ENCODE peak calls at places on chromosome 5, in nine cellular contexts. J, T, D, C, Z, R, A, H and L are unnamed samples.

GRCh38 chr5:68456756-68457217 is 241.2 kb downstream of the PIK3R1 start:
- DNase-seq in J (no peak), T (no peak), D (no peak), C (peak), Z (no peak), R (peak), A (no peak), H (no peak), L (no peak)

GRCh38 chr5:131256507-131256823 is 7.4 kb upstream of the CDC42SE2 start:
- DNase-seq in J (no peak), T (no peak), D (no peak), C (no peak), Z (no peak), R (no peak), A (no peak), H (no peak), L (no peak)

GRCh38 chr5:132668706-132669454 is 4.9 kb upstream of the IL4 start:
- DNase-seq in J (no peak), T (no peak), D (no peak), C (no peak), Z (no peak), R (no peak), A (no peak), H (no peak), L (no peak)

GRCh38 chr5:177468329-177469058 is 4.9 kb downstream of the DBN1 start:
- DNase-seq in J (no peak), T (no peak), D (no peak), C (no peak), Z (no peak), R (peak), A (no peak), H (peak), L (no peak)

GRCh38 chr5:138092301-138092700 is 8.5 kb downstream of the WNT8A start:
- DNase-seq in J (no peak), T (no peak), D (no peak), C (no peak), Z (no peak), R (no peak), A (no peak), H (no peak), L (no peak)

GRCh38 chr5:2011481-2012411 is 129.0 kb upstream of the IRX4 start:
- DNase-seq in J (no peak), T (no peak), D (no peak), C (no peak), Z (no peak), R (no peak), A (no peak), H (peak), L (no peak)

GRCh38 chr5:170863646-170864045 is 1.8 kb downstream of the RANBP17 start:
- DNase-seq in J (no peak), T (no peak), D (no peak), C (no peak), Z (no peak), R (no peak), A (no peak), H (no peak), L (peak)

GRCh38 chr5:27466959-27467358 is 428.6 kb upstream of the CDH9 start:
- DNase-seq in J (no peak), T (no peak), D (no peak), C (no peak), Z (no peak), R (no peak), A (no peak), H (no peak), L (no peak)

GRCh38 chr5:95881833-95882232 is 59.3 kb upstream of the GLRX start:
- DNase-seq in J (no peak), T (no peak), D (no peak), C (no peak), Z (no peak), R (no peak), A (no peak), H (no peak), L (no peak)

GRCh38 chr5:85931220-85931619 is 686.5 kb upstream of the COX7C start:
- DNase-seq in J (no peak), T (no peak), D (no peak), C (no peak), Z (no peak), R (no peak), A (no peak), H (no peak), L (no peak)

GRCh38 chr5:21642321-21642720 is 1210.8 kb downstream of the CDH12 start:
- DNase-seq in J (no peak), T (no peak), D (no peak), C (no peak), Z (no peak), R (no peak), A (no peak), H (no peak), L (no peak)

GRCh38 chr5:21646469-21646868 is 1206.7 kb downstream of the CDH12 start:
- DNase-seq in J (no peak), T (no peak), D (no peak), C (no peak), Z (no peak), R (no peak), A (no peak), H (no peak), L (peak)

GRCh38 chr5:21649969-21650368 is 1203.2 kb downstream of the CDH12 start:
- DNase-seq in J (no peak), T (no peak), D (no peak), C (no peak), Z (no peak), R (peak), A (no peak), H (no peak), L (no peak)

DNA sequence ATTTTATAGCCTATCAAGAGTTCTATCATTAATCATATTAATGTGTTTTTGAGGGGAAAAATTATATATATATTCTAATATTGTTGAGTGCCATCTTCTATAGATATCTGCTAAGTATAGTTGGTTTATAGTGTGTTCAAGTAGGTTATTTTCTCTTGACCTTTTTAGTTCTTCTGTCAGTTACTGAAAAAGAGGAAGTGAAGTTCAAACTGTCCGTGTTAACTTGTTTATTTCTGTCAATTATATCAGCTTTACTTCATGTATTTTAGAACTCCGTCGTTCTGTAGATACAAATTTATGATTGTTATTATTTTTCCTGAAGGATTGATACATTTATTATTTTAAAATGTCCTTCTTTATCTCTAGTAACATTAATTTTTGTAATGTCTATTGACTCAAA is 1209.1 kb downstream of the CDH12 start:
- DNase-seq in J (no peak), T (no peak), D (no peak), C (no peak), Z (no peak), R (no peak), A (no peak), H (no peak), L (no peak)
- H3K27ac ChIP-seq in J (no peak), T (no peak), D (no peak), C (no peak), Z (no peak), R (no peak), A (no peak), H (no peak), L (no peak)

DNA sequence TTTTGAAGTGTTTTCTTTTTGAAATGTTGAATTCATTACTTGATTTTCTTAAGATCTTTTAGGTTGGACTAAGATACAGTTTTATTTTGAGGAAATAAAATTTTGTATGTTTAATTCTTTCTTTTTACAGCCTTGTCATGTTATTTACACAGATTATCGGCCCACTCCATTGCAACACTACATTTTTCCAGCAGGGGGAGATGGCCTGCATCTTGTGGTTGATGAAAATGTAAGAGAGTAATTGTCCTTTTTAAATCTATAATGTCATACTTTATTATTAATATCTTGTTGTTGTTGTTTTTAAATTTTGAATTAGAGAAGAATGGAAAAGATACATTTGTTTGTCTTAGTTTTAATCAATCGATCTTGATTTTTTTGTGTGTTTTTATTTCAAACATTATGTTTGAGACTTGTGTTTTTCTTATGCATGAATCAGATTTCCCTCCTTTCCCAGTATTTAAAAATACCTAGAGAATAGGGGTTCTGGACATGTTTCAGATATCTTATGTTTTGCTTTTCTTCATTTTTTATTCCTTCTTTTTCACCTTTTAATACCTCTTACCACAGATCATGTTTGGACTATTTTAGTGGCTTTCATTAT is 36.7 kb downstream of the MTREX start:
- DNase-seq in J (peak), T (peak), D (peak), C (peak), Z (peak), R (peak), A (peak), H (no peak), L (peak)
- H3K27ac ChIP-seq in J (no peak), T (no peak), D (no peak), C (no peak), Z (no peak), R (no peak), A (peak), H (no peak), L (no peak)

DNA sequence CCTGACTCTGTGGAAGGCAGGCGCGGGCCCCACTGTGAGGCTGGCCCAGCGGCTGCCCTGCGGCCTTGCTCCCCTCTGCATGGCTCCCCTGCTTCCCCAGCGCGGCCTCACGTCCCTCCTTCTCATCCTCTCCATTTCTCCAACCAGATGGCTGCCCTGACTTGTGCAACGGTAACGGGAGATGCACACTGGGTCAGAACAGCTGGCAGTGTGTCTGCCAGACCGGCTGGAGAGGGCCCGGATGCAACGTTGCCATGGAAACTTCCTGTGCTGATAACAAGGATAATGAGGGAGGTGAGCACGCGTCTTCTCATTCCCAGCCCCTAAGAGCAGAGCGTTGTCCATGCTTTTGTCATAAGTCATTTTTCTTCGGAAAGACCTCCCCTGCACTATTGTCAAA is 129.0 kb upstream of the WWC1 start:
- DNase-seq in J (peak), T (peak), D (no peak), C (no peak), Z (no peak), R (no peak), A (no peak), H (no peak), L (peak)
- H3K27ac ChIP-seq in J (no peak), T (no peak), D (no peak), C (no peak), Z (no peak), R (no peak), A (no peak), H (no peak), L (no peak)

GRCh38 chr5:171951218-171951617 is 55.2 kb downstream of the FBXW11 start:
- DNase-seq in J (no peak), T (no peak), D (no peak), C (no peak), Z (no peak), R (no peak), A (no peak), H (no peak), L (no peak)
- H3K27ac ChIP-seq in J (no peak), T (no peak), D (no peak), C (no peak), Z (no peak), R (no peak), A (no peak), H (no peak), L (no peak)

GRCh38 chr5:5335708-5336211 is 86.7 kb upstream of the ICE1 start:
- DNase-seq in J (no peak), T (peak), D (no peak), C (no peak), Z (no peak), R (peak), A (no peak), H (no peak), L (no peak)
- H3K27ac ChIP-seq in J (no peak), T (no peak), D (no peak), C (no peak), Z (no peak), R (peak), A (no peak), H (no peak), L (no peak)

GRCh38 chr5:160419458-160420330 is 813 bp upstream of the SLU7 start:
- DNase-seq in J (no peak), T (no peak), D (no peak), C (no peak), Z (no peak), R (no peak), A (no peak), H (no peak), L (no peak)

GRCh38 chr5:160423025-160423554 is 1.4 kb downstream of the PTTG1 start:
- DNase-seq in J (no peak), T (no peak), D (no peak), C (peak), Z (no peak), R (no peak), A (no peak), H (no peak), L (no peak)

GRCh38 chr5:160418561-160419457 is at the start of gene SLU7:
- DNase-seq in J (peak), T (peak), D (peak), C (peak), Z (peak), R (peak), A (peak), H (peak), L (peak)

GRCh38 chr5:160421625-160422258 is at the start of gene PTTG1:
- DNase-seq in J (peak), T (peak), D (peak), C (peak), Z (peak), R (peak), A (peak), H (peak), L (peak)

GRCh38 chr5:160420331-160420610 is 1.4 kb upstream of the PTTG1 start:
- DNase-seq in J (no peak), T (no peak), D (no peak), C (no peak), Z (no peak), R (no peak), A (no peak), H (no peak), L (no peak)
- H3K27ac ChIP-seq in J (peak), T (no peak), D (no peak), C (no peak), Z (no peak), R (peak), A (peak), H (no peak), L (no peak)

DNA sequence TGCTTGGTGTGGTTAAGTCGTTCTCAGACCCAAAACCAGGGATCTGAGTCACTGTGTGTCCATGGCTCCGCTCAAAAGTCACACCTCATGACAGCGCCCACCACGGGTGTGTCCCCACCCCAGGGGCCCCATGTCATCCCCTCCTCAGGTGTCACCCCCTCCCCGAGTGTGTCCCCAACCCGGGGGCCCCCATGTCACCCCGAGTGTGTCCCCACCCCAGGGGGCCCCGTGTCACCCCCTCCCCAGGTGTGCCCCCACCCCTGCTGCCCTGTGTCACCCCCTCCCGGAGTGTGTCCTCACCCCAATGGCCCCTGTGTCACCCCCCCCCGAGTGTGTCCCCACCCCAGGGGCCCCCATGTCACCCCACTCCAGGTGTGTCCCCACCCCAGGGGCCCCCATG is 5.1 kb downstream of the LRRC14B start:
- DNase-seq in J (no peak), T (no peak), D (no peak), C (no peak), Z (no peak), R (no peak), A (no peak), H (no peak), L (no peak)
- H3K27ac ChIP-seq in J (no peak), T (no peak), D (no peak), C (no peak), Z (no peak), R (no peak), A (no peak), H (no peak), L (no peak)

GRCh38 chr5:149348463-149348862 is 3.2 kb downstream of the GRPEL2 start:
- DNase-seq in J (no peak), T (no peak), D (no peak), C (no peak), Z (no peak), R (no peak), A (no peak), H (no peak), L (no peak)

GRCh38 chr5:149345147-149345891 is at the start of gene GRPEL2:
- DNase-seq in J (peak), T (peak), D (peak), C (peak), Z (peak), R (peak), A (peak), H (peak), L (peak)

GRCh38 chr5:149341846-149342245 is 3.5 kb upstream of the GRPEL2 start:
- DNase-seq in J (no peak), T (no peak), D (no peak), C (no peak), Z (no peak), R (no peak), A (no peak), H (no peak), L (no peak)

GRCh38 chr5:149349382-149349781 is 4.1 kb downstream of the GRPEL2 start:
- DNase-seq in J (no peak), T (no peak), D (no peak), C (no peak), Z (no peak), R (no peak), A (no peak), H (no peak), L (no peak)

DNA sequence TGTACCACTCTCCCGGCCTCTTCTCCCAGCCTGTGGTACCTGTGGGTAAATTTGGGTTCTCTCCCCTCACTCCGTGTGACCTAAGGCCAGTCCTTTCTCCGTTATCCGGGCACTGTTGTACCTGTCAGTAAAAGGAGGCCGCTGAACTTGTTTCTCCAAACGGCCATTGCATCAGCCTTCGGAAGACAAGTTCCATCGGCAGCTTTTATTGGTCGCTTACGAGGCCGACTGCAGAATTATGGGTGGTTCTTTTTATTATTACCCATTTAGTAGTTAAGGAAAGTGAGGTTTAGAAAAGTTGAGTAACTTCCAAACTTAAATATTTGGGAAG is 558 bp downstream of the GRPEL2 start:
- DNase-seq in J (no peak), T (peak), D (no peak), C (no peak), Z (no peak), R (peak), A (no peak), H (no peak), L (peak)
- H3K27ac ChIP-seq in J (peak), T (no peak), D (peak), C (peak), Z (peak), R (peak), A (peak), H (peak), L (no peak)

GRCh38 chr5:11905209-11905608 is 963 bp upstream of the CTNND2 start:
- DNase-seq in J (no peak), T (peak), D (no peak), C (no peak), Z (no peak), R (no peak), A (no peak), H (no peak), L (no peak)

GRCh38 chr5:11902304-11902703 is 1.9 kb downstream of the CTNND2 start:
- DNase-seq in J (peak), T (peak), D (no peak), C (no peak), Z (no peak), R (no peak), A (no peak), H (no peak), L (no peak)

GRCh38 chr5:11903121-11903613 is 1.1 kb downstream of the CTNND2 start:
- DNase-seq in J (no peak), T (peak), D (no peak), C (no peak), Z (no peak), R (no peak), A (no peak), H (no peak), L (peak)

GRCh38 chr5:11903614-11904269 is 504 bp downstream of the CTNND2 start:
- DNase-seq in J (peak), T (peak), D (no peak), C (no peak), Z (no peak), R (peak), A (no peak), H (peak), L (peak)

GRCh38 chr5:11904270-11904906 is at the start of gene CTNND2:
- DNase-seq in J (peak), T (peak), D (no peak), C (peak), Z (no peak), R (peak), A (no peak), H (peak), L (peak)
- H3K27ac ChIP-seq in J (peak), T (no peak), D (no peak), C (peak), Z (no peak), R (no peak), A (peak), H (peak), L (no peak)

GRCh38 chr5:117165068-117165467 is 590.4 kb upstream of the SEMA6A start:
- DNase-seq in J (no peak), T (no peak), D (no peak), C (no peak), Z (no peak), R (no peak), A (no peak), H (no peak), L (no peak)
- H3K27ac ChIP-seq in J (no peak), T (no peak), D (no peak), C (no peak), Z (no peak), R (no peak), A (no peak), H (no peak), L (no peak)